ENCODE peak calls at places on chromosomes 3 and 15, in four cellular contexts. F is RWPE1, W is H9, T is tibial artery. J is an unnamed sample.
A peak's percentile ranks its signal among the peaks of the same experiment; 100 is the strongest.

GRCh38 chr3:115989927-115990326 is 366.6 kb downstream of the GAP43 start:
- DNase-seq in F (no peak), W (no peak), T (no peak), J (no peak)

GRCh38 chr3:24235121-24235520 is 259.5 kb downstream of the THRB start:
- DNase-seq in F (peak; percentile 29), W (no peak), T (no peak), J (no peak)

GRCh38 chr15:25734680-25735355 is 128.3 kb downstream of the ATP10A start:
- DNase-seq in F (no peak), W (no peak), T (peak; percentile 87), J (no peak)

GRCh38 chr15:98949624-98950023 is 58.0 kb downstream of the PGPEP1L start:
- DNase-seq in F (no peak), W (no peak), T (no peak), J (no peak)

GRCh38 chr3:152937234-152937633 is 102.3 kb downstream of the P2RY1 start:
- DNase-seq in F (no peak), W (no peak), T (no peak), J (no peak)

GRCh38 chr3:175432338-175433025 is 573.3 kb downstream of the NAALADL2 start:
- DNase-seq in F (no peak), W (no peak), T (no peak), J (no peak)

GRCh38 chr15:88258021-88258641 is 1.6 kb upstream of the NTRK3 start:
- DNase-seq in F (no peak), W (peak; percentile 88), T (peak; percentile 93), J (peak; percentile 90)

GRCh38 chr15:72239652-72240051 is 8.7 kb upstream of the PKM start:
- DNase-seq in F (no peak), W (no peak), T (no peak), J (no peak)

GRCh38 chr3:133042778-133043177 is 4.6 kb downstream of the TMEM108 start:
- DNase-seq in F (no peak), W (no peak), T (no peak), J (no peak)

GRCh38 chr3:113428581-113428980 is 12.7 kb downstream of the CFAP44 start:
- DNase-seq in F (peak; percentile 13), W (no peak), T (no peak), J (no peak)

GRCh38 chr3:167728176-167728575 is 6.5 kb downstream of the PDCD10 start:
- DNase-seq in F (peak; percentile 77), W (no peak), T (no peak), J (peak; percentile 27)

GRCh38 chr3:69888946-69889315 is 110.6 kb upstream of the SAMMSON start:
- DNase-seq in F (no peak), W (no peak), T (no peak), J (no peak)

GRCh38 chr15:69974321-69974720 is 123.4 kb downstream of the TLE3 start:
- DNase-seq in F (no peak), W (no peak), T (no peak), J (no peak)

GRCh38 chr3:158970006-158970405 is 168.2 kb downstream of the MFSD1 start:
- DNase-seq in F (no peak), W (no peak), T (no peak), J (no peak)

GRCh38 chr3:37183976-37184375 is 9.6 kb upstream of the LRRFIP2 start:
- DNase-seq in F (no peak), W (no peak), T (no peak), J (no peak)

GRCh38 chr3:120177907-120178306 is 83.7 kb upstream of the GSK3B start:
- DNase-seq in F (no peak), W (peak; percentile 58), T (no peak), J (peak; percentile 87)

GRCh38 chr3:127744216-127744815 is 71.6 kb downstream of the ABTB1 start:
- DNase-seq in F (no peak), W (no peak), T (no peak), J (no peak)

GRCh38 chr15:82874961-82875360 is 65.5 kb downstream of the WHAMM start:
- DNase-seq in F (no peak), W (peak; percentile 18), T (peak; percentile 33), J (no peak)

GRCh38 chr3:154684021-154684420 is 254.0 kb upstream of the GPR149 start:
- DNase-seq in F (no peak), W (peak; percentile 71), T (no peak), J (peak; percentile 79)

GRCh38 chr3:129121016-129121791 is 400 bp downstream of the RAB43 start:
- DNase-seq in F (no peak), W (no peak), T (no peak), J (peak; percentile 59)

GRCh38 chr3:65685621-65686020 is 353.1 kb downstream of the MAGI1 start:
- DNase-seq in F (no peak), W (no peak), T (no peak), J (no peak)

GRCh38 chr15:64503197-64503596 is 42.8 kb downstream of the ZNF609 start:
- DNase-seq in F (no peak), W (no peak), T (no peak), J (peak; percentile 55)

GRCh38 chr3:170532573-170532972 is 53.3 kb downstream of the SLC7A14 start:
- DNase-seq in F (no peak), W (no peak), T (no peak), J (no peak)